ENCODE peak calls at places on chromosomes 2 and 18, in nine cellular contexts. I, L, V, F, E, P, Z, U and G are unnamed samples.

GRCh38 chr2:10325278-10326145 is 22.8 kb downstream of the HPCAL1 start:
- DNase-seq in I (no peak), L (no peak), V (no peak), F (no peak), E (no peak), P (no peak), Z (no peak), U (peak; percentile 44), G (peak; percentile 61)

GRCh38 chr2:11433875-11434274 is 32.1 kb downstream of the E2F6 start:
- DNase-seq in I (no peak), L (no peak), V (no peak), F (no peak), E (no peak), P (no peak), Z (no peak), U (no peak), G (no peak)

GRCh38 chr2:119377973-119378305 is 11.2 kb downstream of the DBI start:
- DNase-seq in I (no peak), L (no peak), V (no peak), F (no peak), E (no peak), P (no peak), Z (no peak), U (no peak), G (no peak)

GRCh38 chr2:137050949-137051348 is 285.6 kb downstream of the THSD7B start:
- DNase-seq in I (peak; percentile 52), L (no peak), V (no peak), F (no peak), E (no peak), P (no peak), Z (peak; percentile 24), U (no peak), G (no peak)

GRCh38 chr2:10220516-10221391 is 82.0 kb upstream of the HPCAL1 start:
- DNase-seq in I (no peak), L (no peak), V (no peak), F (no peak), E (no peak), P (peak; percentile 13), Z (no peak), U (no peak), G (no peak)

GRCh38 chr2:95020275-95021014 is 5.1 kb upstream of the MAL start:
- DNase-seq in I (no peak), L (no peak), V (no peak), F (no peak), E (no peak), P (no peak), Z (no peak), U (no peak), G (peak; percentile 48)

GRCh38 chr18:26888259-26888658 is 22.8 kb upstream of the AQP4 start:
- DNase-seq in I (no peak), L (no peak), V (no peak), F (no peak), E (no peak), P (no peak), Z (no peak), U (no peak), G (no peak)

GRCh38 chr18:75208055-75208835 is 694 bp downstream of the PTGR3 start:
- DNase-seq in I (peak; percentile 45), L (no peak), V (peak; percentile 52), F (no peak), E (no peak), P (peak; percentile 53), Z (peak; percentile 42), U (peak; percentile 64), G (peak; percentile 36)

GRCh38 chr2:69138247-69138754 is 125.3 kb downstream of the ANTXR1 start:
- DNase-seq in I (no peak), L (no peak), V (no peak), F (no peak), E (no peak), P (peak; percentile 4), Z (no peak), U (no peak), G (no peak)

GRCh38 chr2:45747363-45747762 is 95.9 kb downstream of the PRKCE start:
- DNase-seq in I (no peak), L (no peak), V (no peak), F (no peak), E (no peak), P (no peak), Z (no peak), U (no peak), G (no peak)

GRCh38 chr2:53755022-53755630 is 12.5 kb upstream of the CHAC2 start:
- DNase-seq in I (no peak), L (no peak), V (peak; percentile 35), F (no peak), E (no peak), P (no peak), Z (no peak), U (peak; percentile 54), G (no peak)

GRCh38 chr18:45935591-45936335 is 31.4 kb downstream of the EPG5 start:
- DNase-seq in I (no peak), L (no peak), V (no peak), F (no peak), E (no peak), P (no peak), Z (no peak), U (no peak), G (no peak)

GRCh38 chr18:28269750-28270149 is 92.8 kb upstream of the CDH2 start:
- DNase-seq in I (no peak), L (no peak), V (no peak), F (no peak), E (no peak), P (no peak), Z (no peak), U (no peak), G (no peak)

GRCh38 chr2:190283783-190284182 is 35.8 kb downstream of the HIBCH start:
- DNase-seq in I (no peak), L (no peak), V (no peak), F (no peak), E (no peak), P (no peak), Z (no peak), U (no peak), G (no peak)

GRCh38 chr2:28423856-28424605 is 31.4 kb downstream of the FOSL2 start:
- DNase-seq in I (no peak), L (no peak), V (peak; percentile 45), F (peak; percentile 65), E (no peak), P (no peak), Z (no peak), U (peak; percentile 48), G (peak; percentile 83)

GRCh38 chr18:48663931-48664847 is 125.4 kb downstream of the CTIF start:
- DNase-seq in I (no peak), L (peak; percentile 85), V (peak; percentile 73), F (peak; percentile 20), E (peak; percentile 62), P (peak; percentile 87), Z (peak; percentile 58), U (peak; percentile 75), G (peak; percentile 5)

GRCh38 chr2:74538881-74539339 is 9.2 kb downstream of the HTRA2 start:
- DNase-seq in I (no peak), L (no peak), V (no peak), F (no peak), E (no peak), P (no peak), Z (no peak), U (no peak), G (no peak)

GRCh38 chr18:26635466-26635865 is 87.1 kb upstream of the KCTD1 start:
- DNase-seq in I (no peak), L (no peak), V (no peak), F (no peak), E (no peak), P (no peak), Z (no peak), U (no peak), G (no peak)

GRCh38 chr2:157087373-157088005 is 170.0 kb upstream of the GALNT5 start:
- DNase-seq in I (no peak), L (no peak), V (no peak), F (no peak), E (no peak), P (no peak), Z (no peak), U (no peak), G (no peak)

GRCh38 chr2:222671259-222672067 is at the start of gene MOGAT1:
- DNase-seq in I (no peak), L (no peak), V (peak; percentile 56), F (no peak), E (no peak), P (peak; percentile 94), Z (no peak), U (peak; percentile 34), G (peak; percentile 42)

GRCh38 chr2:190882831-190883582 is 2.4 kb downstream of the GLS start:
- DNase-seq in I (no peak), L (no peak), V (no peak), F (no peak), E (no peak), P (no peak), Z (no peak), U (no peak), G (no peak)

GRCh38 chr2:173326806-173327205 is 27.9 kb upstream of the CDCA7 start:
- DNase-seq in I (no peak), L (no peak), V (no peak), F (no peak), E (no peak), P (no peak), Z (no peak), U (no peak), G (no peak)

GRCh38 chr18:13437801-13438506 is 219.4 kb downstream of the LDLRAD4 start:
- DNase-seq in I (no peak), L (no peak), V (no peak), F (no peak), E (peak; percentile 50), P (no peak), Z (no peak), U (peak; percentile 40), G (peak; percentile 68)

GRCh38 chr2:189483571-189484415 is 42.5 kb downstream of the WDR75 start:
- DNase-seq in I (no peak), L (no peak), V (no peak), F (no peak), E (no peak), P (no peak), Z (no peak), U (no peak), G (no peak)

GRCh38 chr2:27751377-27751776 is 20.1 kb upstream of the MRPL33 start:
- DNase-seq in I (no peak), L (no peak), V (no peak), F (no peak), E (no peak), P (no peak), Z (no peak), U (no peak), G (no peak)

GRCh38 chr2:42706836-42707235 is 57.1 kb downstream of the OXER1 start:
- DNase-seq in I (no peak), L (no peak), V (no peak), F (no peak), E (no peak), P (no peak), Z (no peak), U (no peak), G (no peak)

GRCh38 chr18:74796928-74797576 is 199.4 kb downstream of the ZNF407 start:
- DNase-seq in I (peak; percentile 87), L (no peak), V (no peak), F (peak; percentile 0), E (no peak), P (no peak), Z (no peak), U (no peak), G (no peak)

GRCh38 chr2:157874997-157875719 is 972 bp downstream of the ACVR1 start:
- DNase-seq in I (no peak), L (peak; percentile 76), V (no peak), F (peak; percentile 32), E (no peak), P (peak; percentile 47), Z (peak; percentile 29), U (peak; percentile 11), G (peak; percentile 58)

GRCh38 chr18:63298393-63299015 is 21.1 kb downstream of the BCL2 start:
- DNase-seq in I (no peak), L (no peak), V (no peak), F (no peak), E (no peak), P (no peak), Z (no peak), U (no peak), G (no peak)